ENCODE peak calls at places on chromosome 6, in seven cellular contexts. P, S, I, L, N, Z and O are unnamed samples.

GRCh38 chr6:21886601-21887091 is 293.1 kb downstream of the SOX4 start:
- DNase-seq in I (no peak), S (no peak), P (no peak), Z (no peak), N (no peak), L (no peak), O (no peak)

GRCh38 chr6:129748212-129748900 is 38.4 kb upstream of the ARHGAP18 start:
- DNase-seq in S (no peak), P (no peak), L (peak; percentile 25), I (peak; percentile 49), Z (peak; percentile 90), N (peak; percentile 55), O (no peak)

GRCh38 chr6:37731888-37732287 is 34.2 kb upstream of the MDGA1 start:
- DNase-seq in L (peak; percentile 40), P (no peak), Z (no peak), I (peak; percentile 46), S (no peak), N (peak; percentile 60), O (no peak)

GRCh38 chr6:31794866-31795615 is 511 bp downstream of the VARS1 start:
- DNase-seq in N (no peak), P (no peak), I (no peak), Z (no peak), L (peak; percentile 27), S (no peak), O (no peak)

GRCh38 chr6:112365952-112366351 is 18.8 kb downstream of the RFPL4B start:
- DNase-seq in P (no peak), I (no peak), N (no peak), L (no peak), S (no peak), Z (no peak), O (no peak)

GRCh38 chr6:121143476-121143875 is 190.8 kb downstream of the TBC1D32 start:
- DNase-seq in N (no peak), P (no peak), I (no peak), Z (no peak), S (no peak), L (no peak), O (no peak)

GRCh38 chr6:109623288-109623687 is 67.7 kb downstream of the AK9 start:
- DNase-seq in Z (no peak), N (no peak), S (no peak), L (no peak), I (no peak), P (no peak), O (no peak)

GRCh38 chr6:115663681-115664080 is 397.0 kb downstream of the FRK start:
- DNase-seq in Z (no peak), I (no peak), S (no peak), L (no peak), N (no peak), P (no peak), O (no peak)

GRCh38 chr6:138115877-138116660 is 8.8 kb upstream of the PERP start:
- DNase-seq in Z (peak; percentile 58), S (peak; percentile 57), N (peak; percentile 72), P (no peak), L (peak; percentile 36), I (peak; percentile 67), O (peak; percentile 26)

GRCh38 chr6:131107166-131107565 is 28.1 kb upstream of the AKAP7 start:
- DNase-seq in I (no peak), S (no peak), L (no peak), P (no peak), Z (no peak), N (no peak), O (no peak)

GRCh38 chr6:36839819-36840379 is 655 bp upstream of the CPNE5 start:
- DNase-seq in I (no peak), P (no peak), S (peak; percentile 80), Z (peak; percentile 4), N (peak; percentile 79), L (peak; percentile 50), O (peak; percentile 70)

GRCh38 chr6:45504947-45505346 is 127.2 kb upstream of the SUPT3H start:
- DNase-seq in Z (no peak), S (no peak), I (no peak), N (peak; percentile 83), P (no peak), L (no peak), O (no peak)

GRCh38 chr6:38169826-38170526 is 350.4 kb downstream of the ZFAND3 start:
- DNase-seq in S (peak; percentile 45), I (no peak), N (peak; percentile 77), P (no peak), Z (no peak), L (no peak), O (no peak)

GRCh38 chr6:16355699-16356481 is 117.5 kb downstream of the GMPR start:
- DNase-seq in P (no peak), N (peak; percentile 61), S (no peak), I (no peak), L (no peak), Z (no peak), O (no peak)

GRCh38 chr6:39560915-39561314 is 164.3 kb downstream of the KIF6 start:
- DNase-seq in L (no peak), S (no peak), P (no peak), I (no peak), Z (no peak), N (no peak), O (no peak)

GRCh38 chr6:110415297-110415916 is at the start of gene DDO:
- DNase-seq in L (no peak), P (peak; percentile 65), S (peak; percentile 89), I (no peak), Z (no peak), N (no peak), O (peak; percentile 95)

GRCh38 chr6:133502451-133503259 is 261.5 kb downstream of the EYA4 start:
- DNase-seq in P (no peak), N (no peak), S (no peak), I (no peak), L (no peak), Z (no peak), O (peak; percentile 28)

GRCh38 chr6:42138630-42139619 is 3.5 kb downstream of the C6orf132 start:
- DNase-seq in L (no peak), N (peak; percentile 73), I (no peak), S (no peak), Z (no peak), P (no peak), O (no peak)

GRCh38 chr6:54958446-54958845 is 111.9 kb downstream of the FAM83B start:
- DNase-seq in N (no peak), P (no peak), Z (no peak), I (no peak), S (no peak), L (no peak), O (no peak)

GRCh38 chr6:43773050-43773956 is 3.3 kb downstream of the VEGFA start:
- DNase-seq in Z (peak; percentile 44), I (peak; percentile 66), S (peak; percentile 73), P (peak; percentile 76), L (peak; percentile 50), N (peak; percentile 83), O (peak; percentile 66)

GRCh38 chr6:43773981-43774775 is 4.2 kb downstream of the VEGFA start:
- DNase-seq in L (no peak), N (no peak), I (no peak), Z (no peak), P (no peak), S (no peak), O (peak; percentile 39)

GRCh38 chr6:43771858-43772570 is 2.0 kb downstream of the VEGFA start:
- DNase-seq in L (peak; percentile 25), S (peak; percentile 87), P (peak; percentile 85), Z (no peak), N (peak; percentile 81), I (peak; percentile 71), O (peak; percentile 84)

GRCh38 chr6:43771210-43771857 is 1.3 kb downstream of the VEGFA start:
- DNase-seq in I (peak; percentile 78), L (peak; percentile 41), Z (no peak), N (peak; percentile 78), P (peak; percentile 86), S (peak; percentile 87), O (peak; percentile 73)

DNA sequence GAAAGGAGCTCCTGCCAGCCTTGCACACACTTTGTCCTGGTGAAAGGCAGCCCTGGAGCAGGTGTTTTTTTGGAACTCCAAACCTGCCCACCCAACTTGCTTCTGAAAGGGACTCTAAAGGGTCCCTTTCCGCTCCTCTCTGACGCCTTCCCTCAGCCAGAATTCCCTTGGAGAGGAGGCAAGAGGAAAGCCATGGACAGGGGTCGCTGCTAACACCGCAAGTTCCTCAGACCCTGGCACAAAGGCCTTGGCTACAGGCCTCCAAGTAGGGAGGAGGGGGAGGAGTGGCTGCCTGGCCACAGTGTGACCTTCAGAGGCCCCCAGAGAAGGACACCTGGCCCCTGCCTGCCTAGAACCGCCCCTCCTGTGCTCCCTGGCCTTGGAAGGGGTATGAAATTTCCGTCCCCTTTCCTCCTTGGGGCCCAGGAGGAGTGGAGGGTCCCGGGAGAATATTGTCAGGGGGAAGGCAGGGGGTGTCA is 2.6 kb downstream of the VEGFA start:
- DNase-seq in S (peak; percentile 72), N (peak; percentile 86), L (no peak), P (no peak), Z (no peak), I (peak; percentile 50), O (peak; percentile 80)
- H3K4me1 ChIP-seq in S (peaks cover 69% of the 10 kb centered on the region), N (peaks cover 17% of the 10 kb centered on the region), L (peaks cover 9% of the 10 kb centered on the region), P (peaks cover 33% of the 10 kb centered on the region), Z (peaks cover 50% of the 10 kb centered on the region), I (peaks cover 27% of the 10 kb centered on the region), O (peaks cover 43% of the 10 kb centered on the region)

GRCh38 chr6:12911387-12911960 is 194.9 kb downstream of the PHACTR1 start:
- DNase-seq in L (no peak), I (no peak), Z (no peak), N (no peak), P (no peak), S (no peak), O (no peak)
- TF ChIP-seq CTCF in L (no peak), I (peak; percentile 26), Z (peak; percentile 41), N (peak; percentile 76), P (no peak), S (peak; percentile 70), O (peak; percentile 41)

DNA sequence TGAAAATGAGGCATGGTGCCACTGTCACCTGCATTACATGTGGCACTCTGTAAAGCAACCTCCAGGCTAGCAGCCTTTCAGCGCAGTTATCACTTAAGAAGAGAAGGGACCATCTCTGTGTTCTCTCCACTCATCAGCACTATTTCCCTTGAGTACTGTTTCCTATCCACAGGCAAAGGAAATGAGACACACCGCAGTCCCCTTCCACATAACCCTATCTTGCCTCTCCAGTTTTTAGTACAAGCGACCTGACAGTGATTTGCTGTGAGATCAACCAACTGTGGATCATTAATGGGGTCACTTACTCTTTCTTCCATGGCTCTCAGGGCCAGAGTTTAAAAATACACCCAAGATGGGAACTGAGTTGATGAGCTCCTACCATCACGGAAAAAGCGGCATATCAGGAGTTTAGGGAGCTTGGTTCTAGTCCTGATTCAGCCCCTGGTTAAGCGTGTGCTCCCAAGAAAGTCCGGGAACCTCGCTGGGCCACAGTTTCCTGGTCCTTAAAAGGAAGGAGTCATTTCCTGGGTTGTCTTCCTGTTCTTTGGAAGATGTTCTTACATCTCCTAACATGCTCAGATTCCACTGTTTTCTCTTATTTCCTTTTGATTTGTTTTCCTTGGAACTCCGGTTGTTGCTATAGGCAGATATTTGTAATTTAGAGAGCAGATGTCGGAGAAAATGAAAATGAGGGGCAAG is 27.3 kb downstream of the PRDM1 start:
- DNase-seq in P (no peak), L (no peak), S (no peak), Z (no peak), N (no peak), I (no peak), O (no peak)
- H3K4me1 ChIP-seq in P (peaks cover 17% of the 10 kb centered on the region), L (peaks cover 51% of the 10 kb centered on the region), S (no peaks in the 10 kb centered on the region), Z (no peaks in the 10 kb centered on the region), N (no peaks in the 10 kb centered on the region), I (peaks cover under 1% of the 10 kb centered on the region), O (no peaks in the 10 kb centered on the region)

DNA sequence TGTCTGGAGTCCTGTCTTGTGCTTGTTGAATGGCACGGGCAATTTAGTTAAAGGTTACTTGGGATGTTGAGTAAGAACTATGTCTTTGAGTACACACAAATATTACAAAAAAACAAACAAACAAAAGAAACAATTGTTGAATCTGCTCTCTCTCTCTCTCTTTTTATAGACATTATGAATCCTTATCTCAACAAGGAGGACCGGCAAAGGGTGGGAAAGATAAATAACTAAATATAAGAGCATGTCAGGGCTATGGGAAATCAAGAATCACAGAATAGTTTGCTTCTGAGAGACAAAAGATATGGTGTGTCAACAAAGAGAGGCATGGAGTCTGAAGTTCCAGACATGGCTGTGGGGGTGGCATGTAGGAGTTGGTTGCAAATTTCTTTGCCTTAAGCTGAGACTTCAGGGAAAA is 608.6 kb downstream of the UTRN start:
- DNase-seq in Z (no peak), N (no peak), P (no peak), I (no peak), S (no peak), L (no peak), O (no peak)
- TF ChIP-seq CTCF in Z (no peak), N (no peak), P (no peak), I (no peak), S (no peak), L (no peak), O (no peak)